ENCODE peak calls at places on chromosomes 7 and 10, in four cellular contexts. I, R, O and J are unnamed samples.

GRCh38 chr10:77533887-77534278 is 103.7 kb downstream of the KCNMA1 start:
- DNase-seq in O (no peak), R (no peak), I (no peak), J (no peak)

GRCh38 chr7:28626629-28627262 is 214.4 kb downstream of the CREB5 start:
- DNase-seq in O (no peak), R (no peak), I (no peak), J (no peak)

GRCh38 chr7:64463636-64464375 is 99.1 kb downstream of the ZNF680 start:
- DNase-seq in O (peak; percentile 94), R (peak; percentile 41), I (peak; percentile 88), J (no peak)

GRCh38 chr7:128266891-128267839 is 26.1 kb downstream of the LEP start:
- DNase-seq in I (peak; percentile 93), R (peak; percentile 22), O (no peak), J (no peak)

GRCh38 chr7:87398441-87398840 is 53.0 kb downstream of the CROT start:
- DNase-seq in I (no peak), R (no peak), O (no peak), J (no peak)

GRCh38 chr7:44100458-44101303 is 3.5 kb upstream of the AEBP1 start:
- DNase-seq in R (no peak), I (no peak), O (no peak), J (no peak)

GRCh38 chr10:58280485-58280884 is 11.5 kb downstream of the CISD1 start:
- DNase-seq in O (no peak), I (no peak), R (no peak), J (no peak)

GRCh38 chr7:22150221-22150620 is 204.5 kb upstream of the CDCA7L start:
- DNase-seq in O (no peak), R (no peak), I (no peak), J (no peak)

GRCh38 chr10:102511562-102512274 is 7.9 kb downstream of the SUFU start:
- DNase-seq in R (no peak), O (no peak), I (no peak), J (no peak)

GRCh38 chr7:6482743-6483119 is 35.0 kb upstream of the DAGLB start:
- DNase-seq in R (no peak), I (no peak), O (no peak), J (no peak)

GRCh38 chr7:145184956-145185355 is 349.1 kb upstream of the TPK1 start:
- DNase-seq in O (no peak), I (no peak), R (no peak), J (no peak)

DNA sequence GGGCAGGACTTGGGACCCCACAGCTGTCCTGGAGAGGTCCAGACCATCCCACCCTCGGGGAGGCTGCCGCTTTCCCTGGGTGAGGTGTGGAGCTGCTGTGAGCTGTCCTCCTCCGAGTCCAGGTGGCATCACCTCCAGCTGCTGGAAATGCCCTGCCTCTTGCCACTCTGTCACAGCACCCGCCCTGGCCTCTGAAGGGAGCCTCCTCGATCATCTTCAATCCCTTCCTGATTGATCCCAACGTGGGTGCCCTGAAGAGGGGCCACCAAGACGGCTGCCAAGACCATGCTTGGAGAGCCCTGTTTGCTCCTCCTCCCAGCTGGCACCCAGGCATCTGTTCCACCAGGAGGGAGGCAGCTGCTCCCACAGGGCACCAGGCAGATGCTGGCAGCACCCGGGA is 4.6 kb downstream of the C10orf105 start:
- DNase-seq in I (no peak), O (no peak), R (no peak), J (no peak)
- H3K4me1 ChIP-seq in I (peaks cover 20% of the 10 kb centered on the region), O (peaks cover 70% of the 10 kb centered on the region), R (peaks cover 16% of the 10 kb centered on the region), J (peaks cover 68% of the 10 kb centered on the region)

GRCh38 chr7:1569833-1570632 is at the start of gene PSMG3:
- DNase-seq in O (peak; percentile 96), R (peak; percentile 79), I (peak; percentile 84), J (peak; percentile 47)
- TF ChIP-seq POLR2A in O (no peak), R (peak; percentile 87), I (peak; percentile 40), J (peak; percentile 88)

GRCh38 chr7:149801816-149802215 is 28.4 kb upstream of the ZNF467 start:
- DNase-seq in O (no peak), I (no peak), R (no peak), J (no peak)

GRCh38 chr7:149800169-149800555 is 26.8 kb upstream of the ZNF467 start:
- DNase-seq in I (no peak), O (no peak), R (no peak), J (no peak)

GRCh38 chr7:149801002-149801566 is 27.7 kb upstream of the ZNF467 start:
- DNase-seq in R (no peak), O (no peak), I (no peak), J (no peak)

GRCh38 chr7:149797771-149798170 is 24.4 kb upstream of the ZNF467 start:
- DNase-seq in O (no peak), R (no peak), I (no peak), J (no peak)

GRCh38 chr7:149799397-149800168 is 26.2 kb upstream of the ZNF467 start:
- DNase-seq in R (peak; percentile 12), I (no peak), O (no peak), J (no peak)
- TF ChIP-seq CTCF in R (no peak), I (no peak), O (no peak), J (no peak)

GRCh38 chr10:70324341-70324861 is 40.6 kb upstream of the NPFFR1 start:
- DNase-seq in I (no peak), O (peak; percentile 69), R (no peak), J (no peak)

GRCh38 chr10:70323143-70323696 is 39.4 kb upstream of the NPFFR1 start:
- DNase-seq in I (no peak), O (peak; percentile 62), R (no peak), J (no peak)

GRCh38 chr10:70321897-70322890 is 38.4 kb upstream of the NPFFR1 start:
- DNase-seq in O (peak; percentile 63), I (no peak), R (no peak), J (no peak)

GRCh38 chr10:70324951-70325781 is 41.4 kb upstream of the NPFFR1 start:
- DNase-seq in O (peak; percentile 66), R (no peak), I (no peak), J (no peak)

DNA sequence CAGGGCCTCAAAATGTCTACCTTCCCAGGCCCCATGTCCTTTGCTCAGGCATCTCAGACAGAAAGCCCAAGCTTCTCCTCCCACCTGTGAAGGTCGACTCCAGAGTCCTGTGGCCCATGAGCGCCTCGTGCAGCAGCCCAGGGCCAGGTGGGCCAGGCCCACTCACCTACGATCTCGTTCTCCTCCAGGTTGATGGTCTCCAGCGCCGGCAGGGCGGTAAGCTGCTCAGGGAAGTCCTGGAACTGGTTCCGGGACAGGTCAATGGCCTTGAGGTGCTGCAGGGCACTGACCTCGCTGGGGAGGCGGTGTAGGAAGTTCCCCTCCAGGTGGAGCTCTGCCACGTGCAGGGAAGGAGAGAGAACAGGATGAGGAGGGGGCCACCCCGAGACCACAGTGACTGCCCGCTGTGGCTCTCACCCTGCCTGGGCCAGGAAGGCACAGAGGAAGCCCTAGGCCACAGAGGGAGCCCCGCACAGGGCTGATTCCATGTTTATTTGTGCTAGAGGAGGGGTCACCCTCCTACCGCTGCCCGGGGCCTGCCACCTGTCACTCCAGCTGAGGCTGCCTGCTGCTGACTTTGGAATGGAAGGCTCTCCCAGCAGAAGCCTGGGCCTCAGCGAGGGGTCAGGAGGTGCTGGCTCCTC is 40.0 kb upstream of the NPFFR1 start:
- DNase-seq in R (no peak), I (no peak), O (peak; percentile 72), J (no peak)
- H3K4me1 ChIP-seq in R (no peaks in the 10 kb centered on the region), I (no peaks in the 10 kb centered on the region), O (peaks cover 18% of the 10 kb centered on the region), J (peaks cover 36% of the 10 kb centered on the region)

GRCh38 chr10:124095096-124095495 is 1.7 kb upstream of the CHST15 start:
- DNase-seq in R (no peak), I (no peak), O (no peak), J (no peak)

GRCh38 chr10:124091646-124092269 is 1.6 kb downstream of the CHST15 start:
- DNase-seq in R (no peak), O (no peak), I (no peak), J (no peak)

GRCh38 chr10:124094419-124094785 is 1.0 kb upstream of the CHST15 start:
- DNase-seq in R (no peak), I (no peak), O (no peak), J (no peak)

GRCh38 chr10:124092270-124093075 is 925 bp downstream of the CHST15 start:
- DNase-seq in O (no peak), R (peak; percentile 44), I (peak; percentile 29), J (peak; percentile 53)

GRCh38 chr10:124093076-124093773 is at the start of gene CHST15:
- DNase-seq in R (no peak), I (peak; percentile 53), O (no peak), J (no peak)
- TF ChIP-seq POLR2A in R (peak; percentile 35), I (peak; percentile 76), O (no peak), J (peak; percentile 77)

DNA sequence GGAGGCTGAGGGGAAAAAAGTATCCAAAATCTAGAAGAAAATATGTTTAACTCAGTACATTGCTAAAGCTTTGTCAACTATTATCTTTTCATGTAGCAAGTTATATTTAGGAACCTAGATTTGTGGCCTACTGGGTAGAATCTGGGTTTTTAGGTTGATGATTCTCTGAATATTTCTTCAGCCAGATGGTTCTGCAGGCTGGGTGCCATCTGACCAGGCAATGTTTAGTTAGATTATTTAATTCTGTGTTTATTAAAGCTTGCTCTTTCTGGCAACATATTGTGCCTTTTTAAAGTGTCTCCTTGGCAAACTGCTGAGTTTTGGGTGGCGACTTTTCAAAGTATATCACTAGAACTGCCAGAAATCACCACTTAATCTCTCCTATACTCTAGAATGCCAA is 114.1 kb downstream of the LHFPL3 start:
- DNase-seq in I (no peak), O (no peak), R (no peak), J (no peak)
- TF ChIP-seq CTCF in I (no peak), O (no peak), R (no peak), J (no peak)